ENCODE peak calls at places on chromosomes 2 and 18, in six cellular contexts. One of them, this sample, is unnamed.

GRCh38 chr18:32956591-32957310 is 183.9 kb upstream of the KLHL14 start:
- DNase-seq in MM.1S: no peak
- DNase-seq in HCT116: no peak
- DNase-seq in SK-N-SH: peak
- DNase-seq in PC-3: no peak
- DNase-seq in neural progenitor cell: peak
- DNase-seq in this sample: peak

GRCh38 chr18:22831441-22831904 is 101.7 kb upstream of the RBBP8 start:
- DNase-seq in SK-N-SH: no peak
- DNase-seq in MM.1S: no peak
- DNase-seq in HCT116: peak
- DNase-seq in neural progenitor cell: no peak
- DNase-seq in PC-3: peak
- DNase-seq in this sample: peak

GRCh38 chr2:24994325-24994724 is 22.6 kb upstream of the DNAJC27 start:
- DNase-seq in MM.1S: no peak
- DNase-seq in HCT116: no peak
- DNase-seq in PC-3: no peak
- DNase-seq in SK-N-SH: no peak
- DNase-seq in neural progenitor cell: no peak
- DNase-seq in this sample: no peak

GRCh38 chr2:201777043-201777442 is 3.7 kb downstream of the ALS2 start:
- DNase-seq in HCT116: no peak
- DNase-seq in SK-N-SH: no peak
- DNase-seq in neural progenitor cell: peak
- DNase-seq in PC-3: no peak
- DNase-seq in MM.1S: no peak
- DNase-seq in this sample: peak

GRCh38 chr2:168454737-168455691 is 1.1 kb upstream of the CERS6 start:
- DNase-seq in MM.1S: no peak
- DNase-seq in PC-3: no peak
- DNase-seq in HCT116: no peak
- DNase-seq in SK-N-SH: no peak
- DNase-seq in neural progenitor cell: no peak
- DNase-seq in this sample: no peak

GRCh38 chr2:240401781-240402551 is 33.5 kb upstream of the GPC1 start:
- DNase-seq in HCT116: no peak
- DNase-seq in SK-N-SH: no peak
- DNase-seq in PC-3: no peak
- DNase-seq in MM.1S: no peak
- DNase-seq in neural progenitor cell: no peak
- DNase-seq in this sample: no peak

GRCh38 chr2:157839162-157839801 is 36.8 kb downstream of the ACVR1 start:
- DNase-seq in HCT116: no peak
- DNase-seq in PC-3: peak
- DNase-seq in MM.1S: no peak
- DNase-seq in neural progenitor cell: peak
- DNase-seq in SK-N-SH: peak
- DNase-seq in this sample: peak

GRCh38 chr2:10196948-10197717 is 74.6 kb downstream of the RRM2 start:
- DNase-seq in SK-N-SH: no peak
- DNase-seq in MM.1S: no peak
- DNase-seq in HCT116: no peak
- DNase-seq in neural progenitor cell: no peak
- DNase-seq in PC-3: no peak
- DNase-seq in this sample: no peak

GRCh38 chr2:71896385-71897144 is 251.1 kb downstream of the CYP26B1 start:
- DNase-seq in PC-3: no peak
- DNase-seq in MM.1S: no peak
- DNase-seq in HCT116: no peak
- DNase-seq in neural progenitor cell: no peak
- DNase-seq in SK-N-SH: no peak
- DNase-seq in this sample: no peak

GRCh38 chr2:197306024-197306690 is 4.4 kb downstream of the ANKRD44 start:
- DNase-seq in MM.1S: no peak
- DNase-seq in PC-3: no peak
- DNase-seq in HCT116: no peak
- DNase-seq in neural progenitor cell: no peak
- DNase-seq in SK-N-SH: no peak
- DNase-seq in this sample: no peak

GRCh38 chr18:55779711-55780590 is 192.0 kb upstream of the TCF4 start:
- DNase-seq in neural progenitor cell: peak
- DNase-seq in HCT116: no peak
- DNase-seq in PC-3: no peak
- DNase-seq in SK-N-SH: peak
- DNase-seq in MM.1S: no peak
- DNase-seq in this sample: peak

GRCh38 chr18:75959150-75959549 is 531.6 kb upstream of the SMIM21 start:
- DNase-seq in SK-N-SH: no peak
- DNase-seq in MM.1S: no peak
- DNase-seq in HCT116: no peak
- DNase-seq in neural progenitor cell: no peak
- DNase-seq in PC-3: no peak
- DNase-seq in this sample: no peak

GRCh38 chr2:167937403-167937802 is 310.0 kb downstream of the STK39 start:
- DNase-seq in neural progenitor cell: no peak
- DNase-seq in SK-N-SH: no peak
- DNase-seq in MM.1S: no peak
- DNase-seq in PC-3: no peak
- DNase-seq in HCT116: no peak
- DNase-seq in this sample: no peak

GRCh38 chr2:8049111-8049720 is 632.6 kb upstream of the ID2 start:
- DNase-seq in HCT116: no peak
- DNase-seq in MM.1S: no peak
- DNase-seq in neural progenitor cell: no peak
- DNase-seq in SK-N-SH: no peak
- DNase-seq in PC-3: no peak
- DNase-seq in this sample: no peak

GRCh38 chr2:21276163-21276562 is 152.4 kb downstream of the TDRD15 start:
- DNase-seq in neural progenitor cell: no peak
- DNase-seq in SK-N-SH: no peak
- DNase-seq in HCT116: no peak
- DNase-seq in PC-3: no peak
- DNase-seq in MM.1S: no peak
- DNase-seq in this sample: no peak

GRCh38 chr2:72326759-72327158 is 179.1 kb upstream of the CYP26B1 start:
- DNase-seq in PC-3: peak
- DNase-seq in neural progenitor cell: no peak
- DNase-seq in HCT116: no peak
- DNase-seq in SK-N-SH: no peak
- DNase-seq in MM.1S: no peak
- DNase-seq in this sample: peak

GRCh38 chr2:101793277-101793969 is 95.9 kb downstream of the MAP4K4 start:
- DNase-seq in neural progenitor cell: peak
- DNase-seq in PC-3: no peak
- DNase-seq in MM.1S: no peak
- DNase-seq in SK-N-SH: peak
- DNase-seq in HCT116: no peak
- DNase-seq in this sample: peak

GRCh38 chr2:222915092-222915957 is 54.5 kb downstream of the ACSL3 start:
- DNase-seq in PC-3: peak
- DNase-seq in SK-N-SH: no peak
- DNase-seq in MM.1S: no peak
- DNase-seq in neural progenitor cell: no peak
- DNase-seq in HCT116: peak
- DNase-seq in this sample: peak

GRCh38 chr2:230931556-230932231 is 6.7 kb upstream of the GPR55 start:
- DNase-seq in SK-N-SH: no peak
- DNase-seq in HCT116: no peak
- DNase-seq in PC-3: no peak
- DNase-seq in neural progenitor cell: no peak
- DNase-seq in MM.1S: no peak
- DNase-seq in this sample: no peak

GRCh38 chr18:74698881-74699280 is 101.2 kb downstream of the ZNF407 start:
- DNase-seq in SK-N-SH: no peak
- DNase-seq in HCT116: no peak
- DNase-seq in PC-3: no peak
- DNase-seq in neural progenitor cell: no peak
- DNase-seq in MM.1S: no peak
- DNase-seq in this sample: no peak

GRCh38 chr18:23340661-23341060 is 112.4 kb upstream of the RIOK3 start:
- DNase-seq in HCT116: no peak
- DNase-seq in SK-N-SH: no peak
- DNase-seq in PC-3: no peak
- DNase-seq in neural progenitor cell: no peak
- DNase-seq in MM.1S: no peak
- DNase-seq in this sample: no peak

GRCh38 chr2:37020887-37021796 is 54.8 kb upstream of the STRN start:
- DNase-seq in SK-N-SH: no peak
- DNase-seq in neural progenitor cell: no peak
- DNase-seq in MM.1S: no peak
- DNase-seq in PC-3: no peak
- DNase-seq in HCT116: no peak
- DNase-seq in this sample: peak

GRCh38 chr18:48079885-48080284 is 149.4 kb upstream of the SMAD2 start:
- DNase-seq in PC-3: no peak
- DNase-seq in HCT116: no peak
- DNase-seq in MM.1S: no peak
- DNase-seq in SK-N-SH: no peak
- DNase-seq in neural progenitor cell: no peak
- DNase-seq in this sample: no peak

GRCh38 chr18:48076461-48076860 is 146.0 kb upstream of the SMAD2 start:
- DNase-seq in HCT116: no peak
- DNase-seq in neural progenitor cell: no peak
- DNase-seq in MM.1S: no peak
- DNase-seq in SK-N-SH: no peak
- DNase-seq in PC-3: no peak
- DNase-seq in this sample: no peak

GRCh38 chr18:48077291-48077690 is 146.8 kb upstream of the SMAD2 start:
- DNase-seq in neural progenitor cell: no peak
- DNase-seq in SK-N-SH: no peak
- DNase-seq in HCT116: no peak
- DNase-seq in PC-3: no peak
- DNase-seq in MM.1S: no peak
- DNase-seq in this sample: no peak

GRCh38 chr18:48080546-48080945 is 150.1 kb upstream of the SMAD2 start:
- DNase-seq in HCT116: no peak
- DNase-seq in SK-N-SH: no peak
- DNase-seq in MM.1S: no peak
- DNase-seq in PC-3: no peak
- DNase-seq in neural progenitor cell: no peak
- DNase-seq in this sample: no peak

GRCh38 chr18:48078448-48078847 is 148.0 kb upstream of the SMAD2 start:
- DNase-seq in PC-3: no peak
- DNase-seq in HCT116: no peak
- DNase-seq in SK-N-SH: no peak
- DNase-seq in MM.1S: no peak
- DNase-seq in neural progenitor cell: no peak
- DNase-seq in this sample: no peak
- H3K9ac ChIP-seq in PC-3: no peak
- H3K9ac ChIP-seq in HCT116: no peak
- H3K9ac ChIP-seq in SK-N-SH: no peak
- H3K9ac ChIP-seq in MM.1S: no peak
- H3K9ac ChIP-seq in neural progenitor cell: no peak
- H3K9ac ChIP-seq in this sample: no peak

GRCh38 chr2:220528180-220528579 is 900.8 kb downstream of the SLC4A3 start:
- DNase-seq in HCT116: no peak
- DNase-seq in SK-N-SH: no peak
- DNase-seq in MM.1S: no peak
- DNase-seq in PC-3: no peak
- DNase-seq in neural progenitor cell: no peak
- DNase-seq in this sample: peak

GRCh38 chr2:220533485-220533884 is 906.1 kb downstream of the SLC4A3 start:
- DNase-seq in neural progenitor cell: peak
- DNase-seq in MM.1S: peak
- DNase-seq in SK-N-SH: peak
- DNase-seq in HCT116: peak
- DNase-seq in PC-3: peak
- DNase-seq in this sample: peak

GRCh38 chr2:220531216-220531615 is 903.8 kb downstream of the SLC4A3 start:
- DNase-seq in PC-3: peak
- DNase-seq in HCT116: no peak
- DNase-seq in neural progenitor cell: no peak
- DNase-seq in SK-N-SH: no peak
- DNase-seq in MM.1S: no peak
- DNase-seq in this sample: no peak
- TF ChIP-seq EZH2phosphoT487 in PC-3: no peak
- TF ChIP-seq EZH2phosphoT487 in HCT116: no peak
- TF ChIP-seq EZH2phosphoT487 in neural progenitor cell: no peak
- TF ChIP-seq EZH2phosphoT487 in SK-N-SH: no peak
- TF ChIP-seq EZH2phosphoT487 in MM.1S: no peak
- TF ChIP-seq EZH2phosphoT487 in this sample: no peak

DNA sequence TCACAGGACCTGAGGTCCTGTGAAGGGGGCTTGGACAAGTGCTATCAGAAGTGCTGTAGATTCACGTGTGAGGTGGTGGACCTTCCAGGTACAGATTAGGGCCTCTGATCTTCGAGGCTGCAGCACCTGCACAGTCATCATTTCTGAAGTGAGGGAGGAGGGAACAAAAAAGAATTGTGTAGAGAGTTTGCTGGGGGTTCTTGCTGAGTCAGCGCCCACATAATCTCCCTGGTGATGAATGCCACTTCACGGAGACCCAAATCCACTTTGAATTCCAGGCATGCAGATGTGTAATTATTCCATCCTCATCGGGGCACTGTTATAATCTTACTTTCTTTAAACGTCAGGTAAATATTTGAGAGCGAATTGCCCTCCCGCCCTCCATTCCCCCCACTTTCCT is 128.5 kb upstream of the CAPN13 start:
- DNase-seq in SK-N-SH: no peak
- DNase-seq in PC-3: no peak
- DNase-seq in neural progenitor cell: no peak
- DNase-seq in HCT116: no peak
- DNase-seq in MM.1S: no peak
- DNase-seq in this sample: no peak
- H3K9ac ChIP-seq in SK-N-SH: no peak
- H3K9ac ChIP-seq in PC-3: no peak
- H3K9ac ChIP-seq in neural progenitor cell: no peak
- H3K9ac ChIP-seq in HCT116: no peak
- H3K9ac ChIP-seq in MM.1S: no peak
- H3K9ac ChIP-seq in this sample: no peak

DNA sequence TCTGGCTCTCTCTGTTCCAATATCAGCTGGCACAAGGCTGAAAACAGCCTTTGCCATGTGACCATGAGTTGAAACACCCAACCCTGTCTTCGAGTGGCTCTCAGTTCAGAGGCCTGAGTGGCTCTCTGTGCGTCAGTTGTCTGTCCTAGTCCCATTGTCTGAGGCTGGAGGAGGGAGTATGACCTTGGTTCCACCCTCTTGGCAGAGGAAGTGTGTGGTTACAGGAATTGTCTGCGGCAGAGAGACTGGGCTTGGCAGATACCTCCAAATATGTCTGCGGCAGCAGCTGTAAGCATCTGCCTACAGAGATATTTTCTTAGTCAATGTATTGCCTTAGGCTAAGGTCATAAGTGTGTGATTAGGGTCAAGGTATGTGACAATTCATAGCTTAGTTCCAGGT is 32.6 kb downstream of the CNGA3 start:
- DNase-seq in HCT116: no peak
- DNase-seq in MM.1S: no peak
- DNase-seq in PC-3: peak
- DNase-seq in SK-N-SH: no peak
- DNase-seq in neural progenitor cell: no peak
- DNase-seq in this sample: peak
- TF ChIP-seq EZH2phosphoT487 in HCT116: no peak
- TF ChIP-seq EZH2phosphoT487 in MM.1S: no peak
- TF ChIP-seq EZH2phosphoT487 in PC-3: no peak
- TF ChIP-seq EZH2phosphoT487 in SK-N-SH: no peak
- TF ChIP-seq EZH2phosphoT487 in neural progenitor cell: no peak
- TF ChIP-seq EZH2phosphoT487 in this sample: no peak